ENCODE peak calls at places on chromosomes 1 and 21, in four cellular contexts. I, P, W and K are unnamed samples.

GRCh38 chr1:110319332-110320167 is 19.6 kb upstream of the RBM15 start:
- DNase-seq in P (no peak), I (no peak), W (no peak), K (no peak)

GRCh38 chr1:161200992-161201827 is 957 bp upstream of the NDUFS2 start:
- DNase-seq in I (peak; percentile 27), P (peak; percentile 52), W (peak; percentile 94), K (no peak)

GRCh38 chr21:17859661-17860060 is 40.5 kb upstream of the C21orf91 start:
- DNase-seq in P (no peak), I (no peak), W (no peak), K (no peak)

GRCh38 chr1:61455400-61455799 is 269.5 kb downstream of the TM2D1 start:
- DNase-seq in I (no peak), P (no peak), W (no peak), K (no peak)

GRCh38 chr21:43988016-43988415 is 24.1 kb upstream of the TRAPPC10 start:
- DNase-seq in W (no peak), P (no peak), I (no peak), K (no peak)

GRCh38 chr1:162690672-162691434 is 58.6 kb downstream of the DDR2 start:
- DNase-seq in P (no peak), W (peak; percentile 86), I (no peak), K (peak; percentile 91)

GRCh38 chr21:44043613-44044012 is 31.5 kb downstream of the TRAPPC10 start:
- DNase-seq in W (no peak), P (no peak), I (no peak), K (no peak)

GRCh38 chr1:94142022-94142421 is 21.1 kb upstream of the ABCA4 start:
- DNase-seq in P (no peak), W (peak; percentile 50), I (no peak), K (no peak)

GRCh38 chr21:41611966-41612606 is 104.1 kb upstream of the TMPRSS2 start:
- DNase-seq in I (no peak), W (no peak), P (no peak), K (no peak)

GRCh38 chr1:171081220-171081993 is 9.3 kb upstream of the FMO3 start:
- DNase-seq in P (no peak), W (peak; percentile 83), I (no peak), K (peak; percentile 33)

DNA sequence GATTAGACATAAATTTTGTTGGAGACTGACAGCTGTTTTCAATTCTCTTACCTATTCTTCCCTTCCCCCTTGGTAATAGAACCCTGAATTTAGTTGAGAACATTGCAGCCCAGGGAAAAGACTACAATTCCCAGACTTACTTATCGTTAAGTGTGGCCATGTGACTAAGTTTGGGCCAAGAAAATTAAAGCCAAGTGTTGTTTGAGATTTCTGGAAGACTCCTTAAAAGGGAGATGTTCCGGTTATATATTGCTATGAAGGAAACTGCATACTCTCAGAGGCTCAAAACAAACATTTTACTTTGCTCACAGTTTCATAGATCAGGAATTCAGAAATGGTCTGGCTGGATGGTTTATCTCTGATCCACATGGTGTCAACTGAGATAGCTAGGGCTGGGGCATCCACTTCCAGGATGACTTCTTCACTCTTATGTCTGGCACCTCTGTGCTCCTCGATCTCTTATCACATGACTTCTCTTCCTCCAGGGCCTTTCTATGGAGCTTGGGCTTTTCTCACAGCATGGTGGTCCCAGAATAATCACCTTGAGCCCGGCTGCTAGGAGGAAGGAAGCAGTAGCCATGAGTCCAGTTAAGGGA is 22.4 kb upstream of the CD34 start:
- DNase-seq in P (no peak), I (no peak), W (no peak), K (no peak)
- TF ChIP-seq CTCF in P (no peak), I (no peak), W (no peak), K (no peak)

DNA sequence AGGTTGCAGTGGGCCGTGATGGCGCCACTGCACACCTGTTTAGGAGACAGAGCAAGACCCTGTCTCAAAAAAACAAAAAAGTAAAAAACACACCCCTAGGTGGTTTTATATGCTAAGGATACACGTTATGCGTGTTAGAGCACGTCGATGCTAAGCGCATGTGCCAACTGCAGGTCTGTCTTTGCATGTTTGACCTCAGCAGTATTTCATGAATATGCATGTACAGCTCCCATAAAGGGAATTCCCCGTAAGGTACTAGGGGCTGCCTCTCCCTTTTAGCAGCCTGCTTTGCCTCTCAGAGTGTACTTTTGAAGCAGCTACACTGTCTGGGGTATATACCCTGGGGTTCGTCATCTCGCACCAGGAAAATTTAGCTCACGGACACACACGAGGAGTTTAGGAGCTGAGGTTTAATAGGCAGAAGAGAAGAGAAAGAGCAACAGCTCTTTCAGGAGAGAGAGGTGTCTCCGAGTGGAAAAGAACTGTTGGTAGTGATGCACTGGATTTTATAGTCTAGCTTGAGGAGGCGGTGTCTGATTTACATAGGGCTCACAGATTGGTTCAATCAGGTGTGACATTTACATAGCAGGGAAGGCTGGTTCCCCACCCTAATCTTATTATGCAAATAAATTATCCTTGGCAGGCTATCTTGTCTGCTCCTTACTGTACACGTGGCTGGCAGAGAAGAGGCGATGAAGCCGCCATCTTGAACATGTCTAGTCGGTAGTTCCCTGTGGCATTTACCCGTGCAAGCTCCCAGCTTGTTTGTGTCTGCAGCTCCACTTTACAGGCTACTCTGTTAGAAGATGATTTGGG is 4.2 kb upstream of the OTUD3 start:
- DNase-seq in P (no peak), W (no peak), I (no peak), K (no peak)
- H3K4me3 ChIP-seq in P (no peak overlapping the region), W (no peak overlapping the region), I (no peak overlapping the region), K (no peak overlapping the region)

GRCh38 chr1:74470262-74470661 is 42.1 kb downstream of the LRRC53 start:
- DNase-seq in P (no peak), I (no peak), W (peak; percentile 38), K (no peak)

GRCh38 chr1:74465193-74465681 is 47.2 kb downstream of the LRRC53 start:
- DNase-seq in W (no peak), P (no peak), I (no peak), K (no peak)

GRCh38 chr1:74470936-74471335 is 41.5 kb downstream of the LRRC53 start:
- DNase-seq in W (peak; percentile 17), I (no peak), P (no peak), K (no peak)

GRCh38 chr1:74467786-74468377 is 44.5 kb downstream of the LRRC53 start:
- DNase-seq in P (no peak), I (no peak), W (peak; percentile 48), K (no peak)

GRCh38 chr1:74468982-74469603 is 43.3 kb downstream of the LRRC53 start:
- DNase-seq in I (no peak), W (peak; percentile 51), P (no peak), K (peak; percentile 13)
- TF ChIP-seq CTCF in I (peak; percentile 23), W (peak; percentile 60), P (no peak), K (peak; percentile 54)

GRCh38 chr1:192577145-192578140 is 1.9 kb downstream of the RGS1 start:
- DNase-seq in W (no peak), P (no peak), I (no peak), K (no peak)

GRCh38 chr1:192576190-192577144 is 894 bp downstream of the RGS1 start:
- DNase-seq in P (no peak), I (no peak), W (no peak), K (no peak)

GRCh38 chr1:192573499-192573898 is 2.1 kb upstream of the RGS1 start:
- DNase-seq in P (no peak), W (no peak), I (no peak), K (no peak)

GRCh38 chr1:192578144-192578909 is 2.8 kb downstream of the RGS1 start:
- DNase-seq in I (no peak), W (no peak), P (no peak), K (no peak)

DNA sequence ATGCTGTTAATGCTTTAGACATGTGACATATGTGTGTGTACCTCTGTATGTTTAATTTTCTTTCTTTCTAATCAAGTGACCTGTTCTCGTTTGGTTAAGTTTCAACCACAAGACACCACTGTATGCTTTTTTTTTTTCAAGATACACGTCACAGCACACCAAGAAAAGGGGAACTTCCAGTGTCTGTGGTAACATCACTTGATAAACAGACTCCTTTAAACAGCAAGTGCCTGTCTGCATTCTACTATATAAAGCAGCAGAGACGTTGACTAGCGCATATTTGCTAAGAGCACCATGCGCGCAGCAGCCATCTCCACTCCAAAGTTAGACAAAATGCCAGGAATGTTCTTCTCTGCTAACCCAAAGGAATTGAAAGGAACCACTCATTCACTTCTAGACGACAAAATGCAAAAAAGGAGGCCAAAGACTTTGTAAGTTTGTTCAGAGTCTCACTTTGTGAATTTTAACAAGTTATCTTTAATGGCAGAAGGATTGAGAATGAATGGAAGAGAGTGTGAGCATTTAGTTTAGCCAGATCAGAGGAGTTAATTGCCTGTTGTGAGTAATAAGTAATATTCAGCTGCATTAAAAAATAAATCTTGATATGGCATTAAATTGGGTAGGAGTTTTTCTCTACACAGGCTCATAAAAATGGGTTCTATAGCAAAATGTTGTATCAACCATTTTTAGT is at the start of gene RGS1:
- DNase-seq in P (no peak), W (no peak), I (no peak), K (no peak)
- H3K4me3 ChIP-seq in P (no peak within 1 kb of the TSS), W (no peak within 1 kb of the TSS), I (no peak within 1 kb of the TSS), K (no peak within 1 kb of the TSS)